ENCODE peak calls at places on chromosome 6, in eight cellular contexts. K, Q, G, P, M, J, S and C are unnamed samples.

GRCh38 chr6:142223938-142224337 is 76.9 kb downstream of the VTA1 start:
- DNase-seq in M (no peak), Q (no peak), S (no peak), K (no peak), J (no peak), G (no peak), P (no peak), C (no peak)

GRCh38 chr6:167831281-167831680 is 4.6 kb downstream of the AFDN start:
- DNase-seq in P (no peak), Q (no peak), M (no peak), K (no peak), G (no peak), J (no peak), S (no peak), C (no peak)

GRCh38 chr6:169387809-169388383 is 134.2 kb upstream of the THBS2 start:
- DNase-seq in K (no peak), Q (no peak), G (no peak), M (no peak), J (no peak), S (no peak), P (no peak), C (no peak)

GRCh38 chr6:35919085-35919826 is 1.6 kb downstream of the SRPK1 start:
- DNase-seq in K (no peak), S (peak; percentile 68), G (peak; percentile 17), Q (no peak), M (peak; percentile 29), J (no peak), P (peak; percentile 15), C (peak; percentile 23)

GRCh38 chr6:108497883-108498282 is 62.8 kb upstream of the FOXO3 start:
- DNase-seq in P (peak; percentile 24), J (no peak), K (no peak), S (peak; percentile 74), G (peak; percentile 25), M (peak; percentile 18), Q (no peak), C (peak; percentile 4)

GRCh38 chr6:140193269-140193668 is 818.8 kb upstream of the CITED2 start:
- DNase-seq in P (no peak), G (no peak), K (no peak), Q (no peak), S (peak; percentile 11), J (no peak), M (no peak), C (no peak)

GRCh38 chr6:32397252-32397920 is 9.6 kb downstream of the BTNL2 start:
- DNase-seq in J (no peak), P (no peak), M (no peak), G (peak; percentile 24), K (no peak), S (no peak), Q (no peak), C (no peak)

GRCh38 chr6:34877259-34877658 is 10.6 kb downstream of the TAF11 start:
- DNase-seq in K (no peak), S (no peak), G (no peak), P (no peak), J (no peak), Q (no peak), M (no peak), C (no peak)

GRCh38 chr6:105849741-105850140 is 236.4 kb upstream of the PRDM1 start:
- DNase-seq in P (peak; percentile 45), G (no peak), Q (no peak), J (no peak), M (no peak), K (no peak), S (no peak), C (no peak)

GRCh38 chr6:148934534-148934933 is 187.7 kb downstream of the UST start:
- DNase-seq in J (no peak), M (no peak), P (peak; percentile 18), S (no peak), K (no peak), Q (no peak), G (no peak), C (no peak)

GRCh38 chr6:26329763-26330511 is 35.1 kb upstream of the BTN3A2 start:
- DNase-seq in M (peak; percentile 42), S (peak; percentile 75), G (peak; percentile 77), Q (no peak), P (peak; percentile 74), J (peak; percentile 56), K (peak; percentile 45), C (no peak)

GRCh38 chr6:11434565-11435326 is 102.8 kb upstream of the TMEM170B start:
- DNase-seq in M (no peak), P (peak; percentile 75), G (no peak), K (no peak), S (no peak), J (no peak), Q (no peak), C (peak; percentile 63)